ENCODE peak calls at places on chromosome 18, in ten cellular contexts. L is nephron progenitor cell, X is heart left ventricle, Y is HCT116, S is AG04449, A is brain microvascular endothelial cell, D is astrocyte of the spinal cord, O is endodermal cell, Q is GM13976, T is ascending aorta. K is an unnamed sample.

GRCh38 chr18:73462092-73462491 is 594.3 kb upstream of the NETO1 start:
- DNase-seq in L (no peak), X (peak; percentile 12), Y (no peak), S (no peak), A (peak; percentile 84), D (peak; percentile 91), O (no peak), Q (no peak), T (no peak), K (no peak)

GRCh38 chr18:37661478-37661877 is 95.9 kb upstream of the CELF4 start:
- DNase-seq in L (no peak), X (no peak), Y (no peak), S (no peak), A (no peak), D (no peak), O (no peak), Q (no peak), T (no peak), K (no peak)

GRCh38 chr18:8871484-8871883 is 166.1 kb downstream of the MTCL1 start:
- DNase-seq in L (no peak), X (no peak), Y (no peak), S (no peak), A (no peak), D (no peak), O (no peak), Q (no peak), T (no peak), K (no peak)

GRCh38 chr18:63284861-63285260 is 34.7 kb downstream of the BCL2 start:
- DNase-seq in L (no peak), X (no peak), Y (no peak), S (no peak), A (no peak), D (no peak), O (no peak), Q (no peak), T (no peak), K (no peak)

GRCh38 chr18:39660141-39660540 is 2094.5 kb upstream of the CELF4 start:
- DNase-seq in L (no peak), X (no peak), Y (no peak), S (no peak), A (peak; percentile 27), D (peak; percentile 33), O (no peak), Q (no peak), T (no peak), K (no peak)

GRCh38 chr18:46311491-46311890 is 207.3 kb downstream of the HAUS1 start:
- DNase-seq in L (no peak), X (no peak), Y (no peak), S (no peak), A (no peak), D (no peak), O (peak; percentile 35), Q (no peak), T (no peak), K (no peak)

GRCh38 chr18:55522011-55522410 is 66.0 kb downstream of the TCF4 start:
- DNase-seq in L (peak; percentile 46), X (no peak), Y (no peak), S (no peak), A (no peak), D (no peak), O (peak; percentile 89), Q (no peak), T (no peak), K (peak; percentile 16)

GRCh38 chr18:77147418-77147852 is 14.9 kb upstream of the MBP start:
- DNase-seq in L (no peak), X (no peak), Y (no peak), S (no peak), A (no peak), D (no peak), O (no peak), Q (no peak), T (no peak), K (no peak)

GRCh38 chr18:7987284-7987976 is 420.3 kb downstream of the PTPRM start:
- DNase-seq in L (no peak), X (no peak), Y (no peak), S (peak; percentile 46), A (peak; percentile 88), D (peak; percentile 81), O (no peak), Q (no peak), T (no peak), K (no peak)

GRCh38 chr18:8107426-8107825 is 501.8 kb upstream of the RAB12 start:
- DNase-seq in L (no peak), X (no peak), Y (no peak), S (no peak), A (no peak), D (peak; percentile 37), O (no peak), Q (no peak), T (no peak), K (no peak)

GRCh38 chr18:48832961-48833700 is 117.6 kb downstream of the SMAD7 start:
- DNase-seq in L (no peak), X (peak; percentile 54), Y (peak; percentile 84), S (no peak), A (no peak), D (peak; percentile 86), O (peak; percentile 76), Q (no peak), T (no peak), K (no peak)

GRCh38 chr18:468841-469796 is 31.4 kb downstream of the COLEC12 start:
- DNase-seq in L (no peak), X (no peak), Y (no peak), S (no peak), A (no peak), D (no peak), O (no peak), Q (no peak), T (no peak), K (no peak)
- TF ChIP-seq CTCF in L (no peak), X (no peak), Y (no peak), S (no peak), A (no peak), D (no peak), O (no peak), Q (no peak), T (no peak), K (no peak)

GRCh38 chr18:59065684-59066083 is 74.0 kb upstream of the SEC11C start:
- DNase-seq in L (no peak), X (no peak), Y (no peak), S (no peak), A (no peak), D (no peak), O (no peak), Q (no peak), T (no peak), K (no peak)

GRCh38 chr18:59063912-59064311 is 75.8 kb upstream of the SEC11C start:
- DNase-seq in L (no peak), X (no peak), Y (no peak), S (no peak), A (no peak), D (no peak), O (no peak), Q (no peak), T (no peak), K (no peak)

GRCh38 chr18:59068672-59069071 is 71.0 kb upstream of the SEC11C start:
- DNase-seq in L (no peak), X (no peak), Y (no peak), S (no peak), A (no peak), D (no peak), O (no peak), Q (no peak), T (no peak), K (no peak)

GRCh38 chr18:59070181-59070912 is 69.3 kb upstream of the SEC11C start:
- DNase-seq in L (peak; percentile 91), X (peak; percentile 82), Y (peak; percentile 77), S (no peak), A (peak; percentile 83), D (peak; percentile 73), O (peak; percentile 98), Q (peak; percentile 74), T (no peak), K (peak; percentile 96)

GRCh38 chr18:59067873-59068272 is 71.8 kb upstream of the SEC11C start:
- DNase-seq in L (peak; percentile 22), X (no peak), Y (no peak), S (no peak), A (peak; percentile 12), D (peak; percentile 19), O (peak; percentile 67), Q (no peak), T (no peak), K (no peak)
- TF ChIP-seq CTCF in L (peak; percentile 32), X (peak; percentile 26), Y (peak; percentile 61), S (peak; percentile 10), A (peak; percentile 73), D (peak; percentile 50), O (peak; percentile 71), Q (peak; percentile 25), T (no peak), K (peak; percentile 59)

DNA sequence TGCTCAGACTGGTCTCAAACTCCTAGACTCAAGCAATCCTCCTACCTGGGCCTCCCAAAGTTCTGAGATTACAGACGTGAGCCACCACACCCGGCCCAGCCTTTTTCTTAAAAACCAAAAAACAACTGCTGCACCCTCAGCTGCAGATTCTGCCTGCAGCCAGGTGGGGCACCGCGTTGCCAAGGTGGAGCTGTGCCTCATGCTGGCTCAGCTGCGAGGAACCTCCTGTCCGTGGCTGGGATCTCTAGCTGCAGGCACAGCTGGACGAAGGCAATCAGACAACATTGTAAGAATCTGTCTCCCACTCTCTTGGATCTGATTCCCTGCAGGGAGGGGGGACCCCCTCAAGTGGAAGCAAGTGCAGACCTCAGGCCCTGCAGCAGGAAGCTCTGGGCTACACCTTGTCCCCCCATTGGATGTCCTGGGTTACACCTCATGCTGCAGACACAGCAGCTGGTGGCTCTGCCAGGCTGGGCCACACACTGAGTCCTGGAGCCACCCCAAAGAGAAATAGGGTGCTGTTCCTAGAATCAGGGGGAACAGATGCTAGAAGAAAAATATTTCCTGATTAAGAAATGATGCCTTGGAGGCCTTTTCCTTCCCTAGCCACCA is 24.1 kb downstream of the CIDEA start:
- DNase-seq in L (no peak), X (no peak), Y (no peak), S (no peak), A (no peak), D (no peak), O (peak; percentile 80), Q (no peak), T (no peak), K (no peak)
- TF ChIP-seq CTCF in L (no peak), X (no peak), Y (peak; percentile 51), S (peak; percentile 30), A (peak; percentile 23), D (peak; percentile 24), O (peak; percentile 58), Q (no peak), T (no peak), K (no peak)

GRCh38 chr18:25895518-25895917 is 194.9 kb downstream of the SS18 start:
- DNase-seq in L (no peak), X (no peak), Y (no peak), S (no peak), A (no peak), D (no peak), O (no peak), Q (no peak), T (no peak), K (no peak)

GRCh38 chr18:25898965-25899364 is 191.4 kb downstream of the SS18 start:
- DNase-seq in L (no peak), X (no peak), Y (no peak), S (no peak), A (no peak), D (no peak), O (no peak), Q (no peak), T (no peak), K (no peak)

GRCh38 chr18:25896956-25897355 is 193.5 kb downstream of the SS18 start:
- DNase-seq in L (no peak), X (no peak), Y (no peak), S (no peak), A (no peak), D (no peak), O (no peak), Q (no peak), T (no peak), K (no peak)

GRCh38 chr18:25896178-25896780 is 194.1 kb downstream of the SS18 start:
- DNase-seq in L (peak; percentile 33), X (peak; percentile 13), Y (peak; percentile 32), S (no peak), A (peak; percentile 41), D (peak; percentile 66), O (peak; percentile 53), Q (peak; percentile 56), T (no peak), K (peak; percentile 43)
- TF ChIP-seq CTCF in L (peak; percentile 86), X (peak; percentile 59), Y (peak; percentile 74), S (peak; percentile 70), A (peak; percentile 87), D (peak; percentile 85), O (peak; percentile 94), Q (peak; percentile 56), T (no peak), K (peak; percentile 87)